ENCODE peak calls at places on chromosome 17, in four cellular contexts. E is H9, P is nephron progenitor cell, R is HFFc6. Y is an unnamed sample.

GRCh38 chr17:5044630-5045029 is 9.4 kb upstream of the SLC52A1 start:
- DNase-seq in P (no peak), R (no peak), E (no peak), Y (no peak)

GRCh38 chr17:19411641-19412040 is 609 bp downstream of the RNF112 start:
- DNase-seq in P (no peak), E (no peak), R (no peak), Y (no peak)

GRCh38 chr17:8392274-8392673 is 5.4 kb downstream of the RNF222 start:
- DNase-seq in R (no peak), E (no peak), P (no peak), Y (no peak)

GRCh38 chr17:12522743-12523181 is 142.9 kb upstream of the MYOCD start:
- DNase-seq in P (peak; percentile 14), E (no peak), R (peak; percentile 84), Y (peak; percentile 11)

GRCh38 chr17:75832164-75832651 is 12.0 kb downstream of the UNC13D start:
- DNase-seq in R (peak; percentile 68), P (no peak), E (no peak), Y (peak; percentile 91)

GRCh38 chr17:64358261-64358788 is 32.3 kb downstream of the PECAM1 start:
- DNase-seq in E (no peak), R (no peak), P (no peak), Y (peak; percentile 83)

GRCh38 chr17:78998311-78999055 is 11.1 kb downstream of the CANT1 start:
- DNase-seq in R (no peak), P (no peak), E (no peak), Y (no peak)

GRCh38 chr17:17435323-17435722 is 41.5 kb upstream of the MED9 start:
- DNase-seq in E (no peak), P (peak; percentile 22), R (peak; percentile 96), Y (peak; percentile 96)

GRCh38 chr17:38617967-38618760 is 12.4 kb upstream of the SRCIN1 start:
- DNase-seq in P (no peak), R (no peak), E (peak; percentile 23), Y (no peak)

GRCh38 chr17:19024101-19025078 is 19.8 kb upstream of the FAM83G start:
- DNase-seq in R (peak; percentile 64), P (peak; percentile 0), E (no peak), Y (peak; percentile 67)

GRCh38 chr17:8611671-8612298 is 18.7 kb downstream of the MYH10 start:
- DNase-seq in E (no peak), R (peak; percentile 32), P (no peak), Y (peak; percentile 33)

GRCh38 chr17:62614142-62614541 is 13.3 kb upstream of the MRC2 start:
- DNase-seq in R (peak; percentile 78), P (no peak), E (no peak), Y (peak; percentile 94)

GRCh38 chr17:66831383-66832220 is 3.3 kb upstream of the CACNG5 start:
- DNase-seq in E (no peak), R (no peak), P (no peak), Y (no peak)

GRCh38 chr17:32926183-32926582 is 1.8 kb upstream of the TMEM98 start:
- DNase-seq in E (peak; percentile 27), P (no peak), R (no peak), Y (no peak)

GRCh38 chr17:58332720-58333395 is 4.3 kb upstream of the TSPOAP1 start:
- DNase-seq in R (no peak), P (no peak), E (peak; percentile 30), Y (no peak)

GRCh38 chr17:17412331-17412730 is 64.5 kb upstream of the MED9 start:
- DNase-seq in E (no peak), P (no peak), R (peak; percentile 84), Y (peak; percentile 83)

GRCh38 chr17:62869885-62870580 is 61.9 kb upstream of the MARCHF10 start:
- DNase-seq in E (peak; percentile 82), P (peak; percentile 64), R (peak; percentile 91), Y (peak; percentile 84)

GRCh38 chr17:12600349-12600748 is 65.3 kb upstream of the MYOCD start:
- DNase-seq in E (no peak), P (no peak), R (no peak), Y (no peak)

GRCh38 chr17:78748048-78748729 is 33.9 kb downstream of the CYTH1 start:
- DNase-seq in E (no peak), R (no peak), P (no peak), Y (peak; percentile 39)

GRCh38 chr17:50373705-50374104 is 676 bp downstream of the EME1 start:
- DNase-seq in P (no peak), E (no peak), R (no peak), Y (no peak)

GRCh38 chr17:81090361-81091133 is 55.6 kb downstream of the BAIAP2 start:
- DNase-seq in E (peak; percentile 95), P (peak; percentile 46), R (no peak), Y (peak; percentile 12)

GRCh38 chr17:53150101-53150698 is 672.5 kb upstream of the KIF2B start:
- DNase-seq in P (no peak), R (no peak), E (no peak), Y (no peak)

GRCh38 chr17:14859521-14859920 is 405.6 kb downstream of the PMP22 start:
- DNase-seq in E (no peak), R (peak; percentile 27), P (no peak), Y (peak; percentile 11)

DNA sequence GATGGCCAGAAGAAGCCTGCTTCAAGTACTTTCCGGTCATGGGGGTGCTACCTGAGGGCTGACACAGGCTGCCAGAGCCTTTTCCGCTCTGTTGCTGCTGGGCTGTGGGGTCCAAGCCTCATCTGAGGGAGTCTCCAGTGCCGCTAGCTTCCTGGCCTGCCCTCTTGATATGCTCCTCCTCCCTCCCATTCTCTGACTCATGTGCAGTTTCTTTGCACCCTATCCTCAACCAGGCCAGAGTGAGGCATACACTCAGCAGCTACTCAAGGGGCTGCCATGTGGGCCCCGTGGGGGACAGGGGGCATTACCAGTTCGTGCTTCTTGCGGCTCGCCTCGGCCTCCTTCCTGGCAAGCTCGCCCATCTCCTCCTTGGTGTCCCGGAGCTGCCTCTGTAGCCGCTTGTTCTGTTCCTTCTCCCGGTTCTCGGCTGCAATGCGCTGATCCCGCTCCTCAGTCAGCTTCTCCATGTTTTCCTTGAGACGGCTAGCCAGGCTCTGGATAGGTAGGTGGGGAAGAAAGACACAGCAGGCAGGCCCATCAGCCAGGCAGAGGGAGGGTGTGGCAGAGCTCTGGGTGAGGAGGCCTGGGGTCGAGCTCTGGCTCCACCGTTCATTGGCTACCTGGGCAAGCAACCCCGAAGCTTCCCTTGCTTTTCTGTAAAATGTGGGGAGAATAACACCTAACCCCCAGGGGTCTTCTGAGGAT is 43.8 kb downstream of the PIPOX start:
- DNase-seq in P (no peak), R (no peak), E (peak; percentile 77), Y (no peak)
- TF ChIP-seq CTCF in P (no peak), R (no peak), E (no peak), Y (no peak)

GRCh38 chr17:68760141-68760475 is 158.9 kb upstream of the FAM20A start:
- DNase-seq in P (no peak), E (no peak), R (no peak), Y (no peak)
- TF ChIP-seq CTCF in P (no peak), E (no peak), R (peak; percentile 47), Y (no peak)

GRCh38 chr17:69573396-69573795 is 158.9 kb downstream of the MAP2K6 start:
- DNase-seq in E (no peak), R (no peak), P (no peak), Y (no peak)
- TF ChIP-seq CTCF in E (no peak), R (no peak), P (no peak), Y (no peak)

DNA sequence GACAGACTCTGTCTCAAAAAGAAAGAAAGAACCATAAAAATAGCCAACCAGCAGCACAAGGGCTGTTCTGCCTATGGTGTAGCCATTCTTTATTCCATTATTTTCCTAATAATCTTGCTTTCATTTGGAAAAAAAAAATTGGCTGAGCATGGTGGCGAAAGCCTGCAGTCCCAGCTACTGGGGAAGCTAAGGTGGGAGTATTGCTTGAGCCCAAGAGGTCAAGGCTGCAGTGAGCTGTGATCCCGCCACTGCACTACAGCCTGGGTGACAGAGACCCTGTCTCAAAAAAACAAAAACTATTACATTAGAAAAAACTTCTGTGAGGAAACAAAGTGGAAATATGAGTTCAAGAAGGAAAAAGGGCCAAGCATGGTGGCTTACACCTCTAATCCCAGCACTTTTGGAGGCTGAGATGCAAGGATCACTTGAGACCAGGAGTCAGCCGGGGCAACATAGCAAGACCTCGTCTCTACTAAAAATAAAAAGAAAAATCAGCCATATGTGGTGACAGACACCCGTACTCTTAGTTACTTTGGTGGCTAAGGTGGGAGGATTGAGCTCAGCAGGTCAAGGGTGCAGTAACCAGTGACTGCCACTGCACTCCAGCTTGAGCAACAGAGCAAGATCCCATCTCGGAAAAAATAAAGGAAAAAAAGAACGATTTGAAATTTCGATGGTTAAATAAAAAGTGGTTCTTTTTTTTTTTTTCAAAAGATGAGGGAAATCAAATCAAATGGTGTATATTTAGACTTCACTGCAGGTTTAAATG is 2.5 kb downstream of the DCAKD start:
- DNase-seq in E (no peak), P (no peak), R (no peak), Y (no peak)
- TF ChIP-seq CTCF in E (peak; percentile 38), P (peak; percentile 21), R (peak; percentile 60), Y (peak; percentile 19)

GRCh38 chr17:74603032-74603635 is 11.1 kb upstream of the CD300LD start:
- DNase-seq in P (no peak), R (no peak), E (no peak), Y (no peak)

GRCh38 chr17:74599531-74599939 is 7.5 kb upstream of the CD300LD start:
- DNase-seq in E (no peak), R (no peak), P (no peak), Y (no peak)

GRCh38 chr17:74604200-74604599 is 12.1 kb upstream of the CD300LD start:
- DNase-seq in P (no peak), E (no peak), R (no peak), Y (no peak)

GRCh38 chr17:74603746-74604145 is 11.7 kb upstream of the CD300LD start:
- DNase-seq in E (no peak), P (no peak), R (no peak), Y (no peak)

DNA sequence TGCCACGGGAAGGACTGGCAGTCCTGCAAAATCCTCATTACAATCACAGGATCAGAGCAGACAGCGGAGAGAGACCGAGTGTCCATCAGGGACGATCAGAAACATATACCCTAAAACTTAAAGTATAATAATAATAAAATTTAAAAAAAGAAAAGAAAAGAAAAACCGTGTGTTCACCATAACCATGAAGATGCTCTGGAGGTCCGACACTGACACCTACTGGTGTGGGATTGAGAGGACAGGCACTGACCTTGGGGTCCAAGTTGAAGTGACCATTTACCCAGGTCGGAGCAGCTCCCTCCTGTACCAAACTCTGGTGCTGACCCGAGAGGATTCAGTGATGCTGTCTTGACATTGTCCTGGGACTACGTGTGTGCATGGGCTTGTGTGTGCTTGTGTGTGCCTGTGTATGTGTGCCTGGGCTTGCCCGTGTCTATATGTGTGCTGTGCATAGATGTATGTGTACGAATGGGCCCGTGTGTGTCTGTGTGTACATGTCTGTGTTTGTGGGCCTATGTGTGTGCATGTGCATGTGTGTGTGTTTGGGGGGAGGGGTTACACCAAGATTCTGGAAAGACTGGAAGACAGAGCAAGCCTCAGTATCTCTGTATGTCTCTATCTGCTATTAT is 10.0 kb upstream of the CD300LD start:
- DNase-seq in P (peak; percentile 58), E (peak; percentile 70), R (no peak), Y (peak; percentile 64)
- TF ChIP-seq CTCF in P (peak; percentile 79), E (peak; percentile 89), R (peak; percentile 70), Y (peak; percentile 78)

GRCh38 chr17:56506349-56506748 is 87.2 kb upstream of the NOG start:
- DNase-seq in E (no peak), R (no peak), P (no peak), Y (no peak)
- TF ChIP-seq CTCF in E (no peak), R (no peak), P (no peak), Y (no peak)

Y was measured in fibroblast of mammary gland.